ENCODE peak calls at places on chromosomes 7 and 10, in five cellular contexts. One of them, this sample, is unnamed.

GRCh38 chr7:22361795-22362194 is 4.8 kb upstream of the RAPGEF5 start:
- DNase-seq in ascending aorta: no peak
- DNase-seq in tibial artery: no peak
- DNase-seq in fibroblast of pulmonary artery: peak
- DNase-seq in Calu3: peak
- DNase-seq in this sample: no peak

GRCh38 chr10:17380888-17381287 is 73.5 kb downstream of the ST8SIA6 start:
- DNase-seq in ascending aorta: no peak
- DNase-seq in tibial artery: no peak
- DNase-seq in fibroblast of pulmonary artery: no peak
- DNase-seq in Calu3: no peak
- DNase-seq in this sample: no peak

GRCh38 chr10:74208081-74208480 is 57.1 kb downstream of the ADK start:
- DNase-seq in ascending aorta: no peak
- DNase-seq in tibial artery: no peak
- DNase-seq in fibroblast of pulmonary artery: no peak
- DNase-seq in Calu3: peak
- DNase-seq in this sample: no peak

GRCh38 chr10:111993872-111994426 is 189.6 kb downstream of the GPAM start:
- DNase-seq in ascending aorta: no peak
- DNase-seq in tibial artery: no peak
- DNase-seq in fibroblast of pulmonary artery: no peak
- DNase-seq in Calu3: no peak
- DNase-seq in this sample: no peak

GRCh38 chr7:97317575-97317974 is 200.1 kb downstream of the SDHAF3 start:
- DNase-seq in ascending aorta: no peak
- DNase-seq in tibial artery: no peak
- DNase-seq in fibroblast of pulmonary artery: no peak
- DNase-seq in Calu3: no peak
- DNase-seq in this sample: no peak

GRCh38 chr10:86292462-86293322 is 73.9 kb downstream of the GRID1 start:
- DNase-seq in ascending aorta: no peak
- DNase-seq in tibial artery: no peak
- DNase-seq in fibroblast of pulmonary artery: no peak
- DNase-seq in Calu3: no peak
- DNase-seq in this sample: no peak

GRCh38 chr7:101862280-101863220 is 45.1 kb downstream of the CUX1 start:
- DNase-seq in ascending aorta: no peak
- DNase-seq in tibial artery: no peak
- DNase-seq in fibroblast of pulmonary artery: no peak
- DNase-seq in Calu3: no peak
- DNase-seq in this sample: no peak

GRCh38 chr7:70808876-70809275 is 323.1 kb upstream of the GALNT17 start:
- DNase-seq in ascending aorta: no peak
- DNase-seq in tibial artery: no peak
- DNase-seq in fibroblast of pulmonary artery: no peak
- DNase-seq in Calu3: no peak
- DNase-seq in this sample: no peak

GRCh38 chr7:25752967-25753791 is 398.8 kb upstream of the NFE2L3 start:
- DNase-seq in ascending aorta: no peak
- DNase-seq in tibial artery: peak
- DNase-seq in fibroblast of pulmonary artery: no peak
- DNase-seq in Calu3: no peak
- DNase-seq in this sample: no peak

GRCh38 chr7:48964074-48964473 is 39.7 kb downstream of the CDC14C start:
- DNase-seq in ascending aorta: no peak
- DNase-seq in tibial artery: no peak
- DNase-seq in fibroblast of pulmonary artery: peak
- DNase-seq in Calu3: no peak
- DNase-seq in this sample: no peak

GRCh38 chr7:134962270-134962669 is 24.0 kb upstream of the AGBL3 start:
- DNase-seq in ascending aorta: no peak
- DNase-seq in tibial artery: no peak
- DNase-seq in fibroblast of pulmonary artery: no peak
- DNase-seq in Calu3: no peak
- DNase-seq in this sample: no peak

GRCh38 chr7:51593638-51594037 is 277.0 kb upstream of the COBL start:
- DNase-seq in ascending aorta: no peak
- DNase-seq in tibial artery: no peak
- DNase-seq in fibroblast of pulmonary artery: no peak
- DNase-seq in Calu3: no peak
- DNase-seq in this sample: no peak

GRCh38 chr10:102767428-102768160 is 23.8 kb downstream of the WBP1L start:
- DNase-seq in ascending aorta: no peak
- DNase-seq in tibial artery: no peak
- DNase-seq in fibroblast of pulmonary artery: no peak
- DNase-seq in Calu3: no peak
- DNase-seq in this sample: no peak

GRCh38 chr10:17808971-17809841 is at the start of gene MRC1:
- DNase-seq in ascending aorta: no peak
- DNase-seq in tibial artery: peak
- DNase-seq in fibroblast of pulmonary artery: no peak
- DNase-seq in Calu3: no peak
- DNase-seq in this sample: no peak

GRCh38 chr7:128459394-128459878 is 3.8 kb downstream of the HILPDA start:
- DNase-seq in ascending aorta: no peak
- DNase-seq in tibial artery: peak
- DNase-seq in fibroblast of pulmonary artery: peak
- DNase-seq in Calu3: peak
- DNase-seq in this sample: peak

GRCh38 chr7:142636751-142637150 is 112.5 kb upstream of the PRSS1 start:
- DNase-seq in ascending aorta: no peak
- DNase-seq in tibial artery: no peak
- DNase-seq in fibroblast of pulmonary artery: no peak
- DNase-seq in Calu3: no peak
- DNase-seq in this sample: no peak

GRCh38 chr10:50625663-50626062 is 1.9 kb upstream of the SGMS1 start:
- DNase-seq in ascending aorta: no peak
- DNase-seq in tibial artery: no peak
- DNase-seq in fibroblast of pulmonary artery: peak
- DNase-seq in Calu3: no peak
- DNase-seq in this sample: peak

GRCh38 chr7:142461437-142461836 is 203.6 kb upstream of the PRSS58 start:
- DNase-seq in ascending aorta: no peak
- DNase-seq in tibial artery: no peak
- DNase-seq in fibroblast of pulmonary artery: peak
- DNase-seq in Calu3: no peak
- DNase-seq in this sample: no peak

GRCh38 chr10:28790146-28790545 is 112.8 kb downstream of the BAMBI start:
- DNase-seq in ascending aorta: no peak
- DNase-seq in tibial artery: no peak
- DNase-seq in fibroblast of pulmonary artery: no peak
- DNase-seq in Calu3: no peak
- DNase-seq in this sample: no peak

GRCh38 chr10:44801383-44802327 is 109.5 kb upstream of the TMEM72 start:
- DNase-seq in ascending aorta: peak
- DNase-seq in tibial artery: peak
- DNase-seq in fibroblast of pulmonary artery: peak
- DNase-seq in Calu3: peak
- DNase-seq in this sample: no peak

GRCh38 chr10:129939416-129940275 is 24.4 kb downstream of the EBF3 start:
- DNase-seq in ascending aorta: no peak
- DNase-seq in tibial artery: no peak
- DNase-seq in fibroblast of pulmonary artery: no peak
- DNase-seq in Calu3: no peak
- DNase-seq in this sample: no peak

GRCh38 chr10:58322072-58322834 is 12.6 kb upstream of the UBE2D1 start:
- DNase-seq in ascending aorta: no peak
- DNase-seq in tibial artery: peak
- DNase-seq in fibroblast of pulmonary artery: peak
- DNase-seq in Calu3: peak
- DNase-seq in this sample: no peak

GRCh38 chr7:114422478-114423217 is 8.0 kb downstream of the FOXP2 start:
- DNase-seq in ascending aorta: no peak
- DNase-seq in tibial artery: no peak
- DNase-seq in fibroblast of pulmonary artery: no peak
- DNase-seq in Calu3: no peak
- DNase-seq in this sample: no peak

GRCh38 chr10:4763960-4764428 is 62.0 kb upstream of the AKR1E2 start:
- DNase-seq in ascending aorta: no peak
- DNase-seq in tibial artery: no peak
- DNase-seq in fibroblast of pulmonary artery: peak
- DNase-seq in Calu3: peak
- DNase-seq in this sample: no peak

DNA sequence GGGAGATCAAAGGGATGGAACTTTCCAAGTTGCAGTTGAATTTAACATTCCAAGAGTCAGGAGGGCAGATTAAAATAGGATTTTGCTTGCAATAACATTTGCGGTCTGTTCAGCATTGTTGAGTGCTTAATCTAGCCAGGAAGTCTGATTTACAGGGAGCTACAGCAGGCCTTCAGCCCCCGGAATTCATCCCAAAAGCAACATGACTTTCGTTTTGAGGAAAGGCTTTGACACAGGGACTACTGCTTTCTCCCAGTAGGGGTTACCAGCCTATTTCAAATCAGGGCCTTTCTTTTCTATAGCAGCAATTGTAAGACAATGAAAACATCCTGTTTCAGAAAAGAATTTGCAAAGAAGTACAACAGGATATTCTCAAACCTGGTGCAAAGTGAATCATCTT is 279.7 kb upstream of the PITRM1 start:
- DNase-seq in ascending aorta: no peak
- DNase-seq in tibial artery: no peak
- DNase-seq in fibroblast of pulmonary artery: peak
- DNase-seq in Calu3: no peak
- DNase-seq in this sample: no peak
- TF ChIP-seq CTCF in ascending aorta: peak
- TF ChIP-seq CTCF in tibial artery: peak
- TF ChIP-seq CTCF in fibroblast of pulmonary artery: peak
- TF ChIP-seq CTCF in Calu3: no peak
- TF ChIP-seq CTCF in this sample: peak

GRCh38 chr10:84607523-84607922 is 279.1 kb downstream of the CCSER2 start:
- DNase-seq in ascending aorta: no peak
- DNase-seq in tibial artery: no peak
- DNase-seq in fibroblast of pulmonary artery: no peak
- DNase-seq in Calu3: no peak
- DNase-seq in this sample: no peak

GRCh38 chr10:84608126-84608525 is 279.7 kb downstream of the CCSER2 start:
- DNase-seq in ascending aorta: no peak
- DNase-seq in tibial artery: no peak
- DNase-seq in fibroblast of pulmonary artery: no peak
- DNase-seq in Calu3: no peak
- DNase-seq in this sample: no peak

DNA sequence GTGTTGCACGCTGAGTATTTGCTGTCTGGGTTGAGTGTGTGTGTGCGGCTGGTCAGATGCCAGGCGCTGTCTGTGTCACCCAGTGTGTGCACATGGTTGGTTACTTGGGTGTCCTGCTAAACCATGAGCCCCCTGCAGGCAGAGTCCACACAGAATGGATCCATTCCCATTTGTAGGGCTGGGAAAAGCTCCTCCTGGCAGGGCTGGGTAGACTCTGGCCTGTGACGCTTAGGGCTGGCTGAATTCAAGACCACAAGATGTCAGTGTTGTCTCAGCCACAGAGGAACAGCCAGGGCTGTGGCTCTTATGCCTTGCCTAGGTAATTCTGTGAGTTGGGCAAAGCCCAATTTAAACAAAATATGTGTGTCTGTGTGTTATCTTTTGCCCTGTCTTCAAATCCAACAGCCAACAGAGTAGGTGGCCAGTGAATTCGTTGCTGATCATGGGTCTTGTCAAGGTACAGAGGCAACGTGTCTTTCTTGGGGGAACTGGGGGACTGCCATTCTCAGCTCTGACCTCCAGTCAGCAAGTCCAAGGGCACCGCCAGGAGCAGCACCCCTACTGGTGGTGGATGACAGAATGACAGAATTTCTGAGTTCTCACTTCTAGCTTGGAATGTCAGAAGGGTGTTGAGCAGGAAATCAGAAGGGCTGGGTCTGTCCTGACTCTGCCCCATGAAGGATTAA is 285.1 kb downstream of the CCSER2 start:
- DNase-seq in ascending aorta: no peak
- DNase-seq in tibial artery: no peak
- DNase-seq in fibroblast of pulmonary artery: peak
- DNase-seq in Calu3: peak
- DNase-seq in this sample: no peak
- TF ChIP-seq CTCF in ascending aorta: no peak
- TF ChIP-seq CTCF in tibial artery: no peak
- TF ChIP-seq CTCF in fibroblast of pulmonary artery: no peak
- TF ChIP-seq CTCF in Calu3: peak
- TF ChIP-seq CTCF in this sample: peak

DNA sequence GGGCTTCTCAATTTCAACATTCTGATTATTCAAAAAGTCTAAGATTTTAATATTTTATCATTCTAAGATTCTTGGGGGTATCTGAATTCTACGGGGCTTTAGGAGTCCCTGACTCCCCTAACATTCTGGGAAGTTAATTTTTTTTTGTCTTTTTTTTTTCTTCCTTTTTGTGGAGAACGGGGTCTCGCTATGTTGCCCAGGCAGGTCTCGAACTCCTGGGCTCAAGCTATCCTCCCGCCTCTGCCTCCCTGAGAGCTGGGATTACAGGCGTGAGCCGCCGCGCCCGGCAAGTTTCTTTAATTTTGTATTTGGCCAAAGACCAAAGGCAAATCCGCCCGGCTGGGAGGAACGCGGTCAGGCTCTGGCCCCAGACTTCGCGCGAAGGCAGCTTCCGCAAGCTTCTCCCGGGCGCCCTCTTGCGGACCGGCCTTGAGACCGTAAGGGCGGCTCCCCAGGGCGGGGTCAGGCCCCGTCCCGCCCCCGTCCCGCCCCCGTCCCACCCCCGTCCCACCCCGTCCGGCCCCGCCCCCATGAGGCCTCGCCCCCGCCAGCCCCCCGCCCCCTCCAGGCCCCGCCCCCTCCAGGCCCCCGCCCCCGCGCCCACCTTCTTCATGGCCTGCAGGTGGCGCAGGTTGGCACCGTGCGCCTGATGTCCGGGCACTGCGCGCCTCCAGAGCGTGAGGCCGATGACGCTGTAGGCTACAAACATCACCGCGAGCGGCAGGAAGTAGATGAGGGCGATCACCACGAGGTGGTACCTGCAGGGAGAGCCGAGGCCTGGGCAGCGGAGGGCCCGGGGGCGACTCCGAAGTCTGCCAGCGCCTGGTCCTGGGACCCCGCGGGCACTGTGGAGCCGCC is 8.2 kb downstream of the TACR2 start:
- DNase-seq in ascending aorta: peak
- DNase-seq in tibial artery: peak
- DNase-seq in fibroblast of pulmonary artery: peak
- DNase-seq in Calu3: peak
- DNase-seq in this sample: peak
- TF ChIP-seq CTCF in ascending aorta: peak
- TF ChIP-seq CTCF in tibial artery: peak
- TF ChIP-seq CTCF in fibroblast of pulmonary artery: peak
- TF ChIP-seq CTCF in Calu3: peak
- TF ChIP-seq CTCF in this sample: peak

GRCh38 chr7:108455833-108456677 is at the start of gene NRCAM:
- DNase-seq in ascending aorta: no peak
- DNase-seq in tibial artery: no peak
- DNase-seq in fibroblast of pulmonary artery: peak
- DNase-seq in Calu3: peak
- DNase-seq in this sample: peak
- TF ChIP-seq CTCF in ascending aorta: no peak
- TF ChIP-seq CTCF in tibial artery: no peak
- TF ChIP-seq CTCF in fibroblast of pulmonary artery: no peak
- TF ChIP-seq CTCF in Calu3: no peak
- TF ChIP-seq CTCF in this sample: no peak

GRCh38 chr10:30059209-30060107 is at the start of gene JCAD:
- DNase-seq in ascending aorta: no peak
- DNase-seq in tibial artery: peak
- DNase-seq in fibroblast of pulmonary artery: peak
- DNase-seq in Calu3: peak
- DNase-seq in this sample: peak
- TF ChIP-seq CTCF in ascending aorta: no peak
- TF ChIP-seq CTCF in tibial artery: no peak
- TF ChIP-seq CTCF in fibroblast of pulmonary artery: no peak
- TF ChIP-seq CTCF in Calu3: no peak
- TF ChIP-seq CTCF in this sample: no peak

This sample was measured in GM13977.